ENCODE peak calls at places on chromosomes 13 and 19, in five cellular contexts. One of them, this sample, is unnamed. For H3K36me3, the result is how much of the 10 kb centered on the place peaks cover.

GRCh38 chr19:15180451-15181390 is 20.1 kb downstream of the NOTCH3 start:
- DNase-seq in body of pancreas: peak
- DNase-seq in kidney: no peak
- DNase-seq in psoas muscle: peak
- DNase-seq in cardiac muscle cell: no peak
- DNase-seq in this sample: no peak

GRCh38 chr19:14072535-14073231 is at the start of gene MISP3:
- DNase-seq in body of pancreas: peak
- DNase-seq in kidney: peak
- DNase-seq in psoas muscle: peak
- DNase-seq in cardiac muscle cell: no peak
- DNase-seq in this sample: no peak

GRCh38 chr19:58387338-58388174 is 487 bp downstream of the RPS5 start:
- DNase-seq in body of pancreas: no peak
- DNase-seq in kidney: no peak
- DNase-seq in psoas muscle: no peak
- DNase-seq in cardiac muscle cell: no peak
- DNase-seq in this sample: no peak

GRCh38 chr13:73984949-73985691 is 149.1 kb downstream of the KLF12 start:
- DNase-seq in body of pancreas: no peak
- DNase-seq in kidney: no peak
- DNase-seq in psoas muscle: no peak
- DNase-seq in cardiac muscle cell: peak
- DNase-seq in this sample: no peak

GRCh38 chr19:3075605-3076431 is 13.5 kb upstream of the TLE5 start:
- DNase-seq in body of pancreas: peak
- DNase-seq in kidney: peak
- DNase-seq in psoas muscle: peak
- DNase-seq in cardiac muscle cell: peak
- DNase-seq in this sample: no peak

GRCh38 chr19:6714749-6715555 is 5.5 kb downstream of the C3 start:
- DNase-seq in body of pancreas: no peak
- DNase-seq in kidney: peak
- DNase-seq in psoas muscle: no peak
- DNase-seq in cardiac muscle cell: no peak
- DNase-seq in this sample: no peak

GRCh38 chr19:16814526-16815100 is 14.6 kb upstream of the SIN3B start:
- DNase-seq in body of pancreas: no peak
- DNase-seq in kidney: no peak
- DNase-seq in psoas muscle: no peak
- DNase-seq in cardiac muscle cell: peak
- DNase-seq in this sample: no peak

GRCh38 chr19:10453852-10454251 is 33.5 kb downstream of the PDE4A start:
- DNase-seq in body of pancreas: no peak
- DNase-seq in kidney: no peak
- DNase-seq in psoas muscle: no peak
- DNase-seq in cardiac muscle cell: no peak
- DNase-seq in this sample: no peak

GRCh38 chr19:42140125-42140754 is 8.0 kb upstream of the POU2F2 start:
- DNase-seq in body of pancreas: peak
- DNase-seq in kidney: peak
- DNase-seq in psoas muscle: peak
- DNase-seq in cardiac muscle cell: peak
- DNase-seq in this sample: no peak

GRCh38 chr19:42030605-42031004 is 36.6 kb upstream of the ATP1A3 start:
- DNase-seq in body of pancreas: no peak
- DNase-seq in kidney: no peak
- DNase-seq in psoas muscle: peak
- DNase-seq in cardiac muscle cell: no peak
- DNase-seq in this sample: no peak

GRCh38 chr19:8262431-8262830 is 45.7 kb downstream of the CD320 start:
- DNase-seq in body of pancreas: no peak
- DNase-seq in kidney: peak
- DNase-seq in psoas muscle: peak
- DNase-seq in cardiac muscle cell: no peak
- DNase-seq in this sample: no peak

GRCh38 chr13:85816413-85816812 is 17.2 kb upstream of the SLITRK6 start:
- DNase-seq in body of pancreas: no peak
- DNase-seq in kidney: no peak
- DNase-seq in psoas muscle: no peak
- DNase-seq in cardiac muscle cell: peak
- DNase-seq in this sample: no peak

GRCh38 chr19:15101479-15102082 is 5.6 kb upstream of the SYDE1 start:
- DNase-seq in body of pancreas: no peak
- DNase-seq in kidney: no peak
- DNase-seq in psoas muscle: no peak
- DNase-seq in cardiac muscle cell: peak
- DNase-seq in this sample: no peak

GRCh38 chr13:96100457-96101220 is 10.7 kb downstream of the HS6ST3 start:
- DNase-seq in body of pancreas: no peak
- DNase-seq in kidney: no peak
- DNase-seq in psoas muscle: no peak
- DNase-seq in cardiac muscle cell: no peak
- DNase-seq in this sample: no peak

GRCh38 chr13:75896271-75896670 is 260.1 kb downstream of the LMO7 start:
- DNase-seq in body of pancreas: no peak
- DNase-seq in kidney: no peak
- DNase-seq in psoas muscle: no peak
- DNase-seq in cardiac muscle cell: no peak
- DNase-seq in this sample: no peak

GRCh38 chr19:46495789-46496099 is at the start of gene PNMA8B:
- DNase-seq in body of pancreas: peak
- DNase-seq in kidney: peak
- DNase-seq in psoas muscle: peak
- DNase-seq in cardiac muscle cell: peak
- DNase-seq in this sample: no peak

GRCh38 chr13:103908274-103908673 is 842.1 kb upstream of the SLC10A2 start:
- DNase-seq in body of pancreas: no peak
- DNase-seq in kidney: no peak
- DNase-seq in psoas muscle: no peak
- DNase-seq in cardiac muscle cell: no peak
- DNase-seq in this sample: no peak

GRCh38 chr19:51122112-51122981 is 2.4 kb upstream of the SIGLEC9 start:
- DNase-seq in body of pancreas: no peak
- DNase-seq in kidney: no peak
- DNase-seq in psoas muscle: no peak
- DNase-seq in cardiac muscle cell: peak
- DNase-seq in this sample: no peak

GRCh38 chr13:102838273-102838672 is 7.6 kb upstream of the ERCC5 start:
- DNase-seq in body of pancreas: no peak
- DNase-seq in kidney: no peak
- DNase-seq in psoas muscle: no peak
- DNase-seq in cardiac muscle cell: no peak
- DNase-seq in this sample: no peak
- H3K36me3 ChIP-seq in body of pancreas: under half
- H3K36me3 ChIP-seq in kidney: under half
- H3K36me3 ChIP-seq in psoas muscle: under half
- H3K36me3 ChIP-seq in cardiac muscle cell: under half
- H3K36me3 ChIP-seq in this sample: under half

GRCh38 chr19:1416014-1416841 is 8.8 kb downstream of the DAZAP1 start:
- DNase-seq in body of pancreas: peak
- DNase-seq in kidney: no peak
- DNase-seq in psoas muscle: no peak
- DNase-seq in cardiac muscle cell: no peak
- DNase-seq in this sample: no peak
- H3K36me3 ChIP-seq in body of pancreas: under half
- H3K36me3 ChIP-seq in kidney: under half
- H3K36me3 ChIP-seq in psoas muscle: under half
- H3K36me3 ChIP-seq in cardiac muscle cell: under half
- H3K36me3 ChIP-seq in this sample: under half

GRCh38 chr13:80718970-80719369 is 378.0 kb upstream of the SPRY2 start:
- DNase-seq in body of pancreas: no peak
- DNase-seq in kidney: no peak
- DNase-seq in psoas muscle: no peak
- DNase-seq in cardiac muscle cell: no peak
- DNase-seq in this sample: no peak
- H3K36me3 ChIP-seq in body of pancreas: under half
- H3K36me3 ChIP-seq in kidney: under half
- H3K36me3 ChIP-seq in psoas muscle: under half
- H3K36me3 ChIP-seq in cardiac muscle cell: under half
- H3K36me3 ChIP-seq in this sample: under half

GRCh38 chr19:45296365-45296764 is 26.3 kb downstream of the CKM start:
- DNase-seq in body of pancreas: no peak
- DNase-seq in kidney: no peak
- DNase-seq in psoas muscle: no peak
- DNase-seq in cardiac muscle cell: no peak
- DNase-seq in this sample: no peak

GRCh38 chr19:45291834-45292233 is 30.8 kb downstream of the CKM start:
- DNase-seq in body of pancreas: no peak
- DNase-seq in kidney: no peak
- DNase-seq in psoas muscle: no peak
- DNase-seq in cardiac muscle cell: no peak
- DNase-seq in this sample: no peak

GRCh38 chr19:45293682-45294081 is 29.0 kb downstream of the CKM start:
- DNase-seq in body of pancreas: no peak
- DNase-seq in kidney: no peak
- DNase-seq in psoas muscle: no peak
- DNase-seq in cardiac muscle cell: no peak
- DNase-seq in this sample: no peak

GRCh38 chr19:45295873-45296272 is 26.8 kb downstream of the CKM start:
- DNase-seq in body of pancreas: no peak
- DNase-seq in kidney: no peak
- DNase-seq in psoas muscle: no peak
- DNase-seq in cardiac muscle cell: no peak
- DNase-seq in this sample: no peak

DNA sequence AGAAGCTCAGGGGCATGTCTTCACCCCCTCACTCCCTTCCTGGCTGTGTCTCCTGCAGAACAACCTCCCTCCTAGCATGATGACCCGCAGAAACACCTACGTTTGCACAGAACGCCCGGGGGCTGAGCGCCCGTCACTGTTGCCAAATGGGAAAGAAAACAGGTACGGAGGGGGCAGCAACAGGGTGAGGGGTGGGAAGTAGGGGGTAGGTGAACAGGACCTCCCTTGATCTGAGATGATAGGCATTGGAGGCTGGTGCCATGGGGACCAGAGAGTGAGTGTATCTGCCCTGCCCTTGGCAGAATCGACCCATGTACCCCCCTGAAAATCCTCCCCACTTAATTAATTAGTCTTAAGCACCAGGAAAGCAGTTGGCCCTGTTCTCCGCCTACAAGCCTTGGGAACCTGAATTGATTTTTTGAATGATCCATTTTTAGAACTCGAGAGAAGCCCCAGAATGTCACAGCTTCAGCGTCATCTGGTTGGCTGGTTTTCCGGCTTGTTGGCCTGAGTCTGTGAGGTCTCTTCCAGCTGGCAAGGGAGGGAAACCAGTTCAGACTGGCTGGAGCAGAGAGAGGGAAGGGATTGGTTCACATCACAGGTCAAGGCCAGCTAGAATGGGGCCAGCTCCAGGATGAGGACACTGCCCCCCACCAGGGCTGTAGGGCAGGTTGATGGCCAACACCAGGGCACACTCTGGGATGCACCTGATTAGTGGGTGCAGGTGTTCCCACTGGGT is 28.2 kb downstream of the CKM start:
- DNase-seq in body of pancreas: peak
- DNase-seq in kidney: no peak
- DNase-seq in psoas muscle: peak
- DNase-seq in cardiac muscle cell: no peak
- DNase-seq in this sample: no peak
- H3K36me3 ChIP-seq in body of pancreas: under half
- H3K36me3 ChIP-seq in kidney: under half
- H3K36me3 ChIP-seq in psoas muscle: under half
- H3K36me3 ChIP-seq in cardiac muscle cell: under half
- H3K36me3 ChIP-seq in this sample: under half

GRCh38 chr19:35777961-35778360 is 2.6 kb downstream of the ARHGAP33 start:
- DNase-seq in body of pancreas: no peak
- DNase-seq in kidney: no peak
- DNase-seq in psoas muscle: no peak
- DNase-seq in cardiac muscle cell: no peak
- DNase-seq in this sample: no peak

GRCh38 chr19:35775298-35776101 is at the start of gene ARHGAP33:
- DNase-seq in body of pancreas: peak
- DNase-seq in kidney: peak
- DNase-seq in psoas muscle: peak
- DNase-seq in cardiac muscle cell: peak
- DNase-seq in this sample: peak

GRCh38 chr19:35776102-35776788 is 881 bp downstream of the ARHGAP33 start:
- DNase-seq in body of pancreas: no peak
- DNase-seq in kidney: no peak
- DNase-seq in psoas muscle: no peak
- DNase-seq in cardiac muscle cell: no peak
- DNase-seq in this sample: no peak

GRCh38 chr19:35779033-35779432 is 3.7 kb downstream of the ARHGAP33 start:
- DNase-seq in body of pancreas: no peak
- DNase-seq in kidney: no peak
- DNase-seq in psoas muscle: no peak
- DNase-seq in cardiac muscle cell: no peak
- DNase-seq in this sample: no peak

DNA sequence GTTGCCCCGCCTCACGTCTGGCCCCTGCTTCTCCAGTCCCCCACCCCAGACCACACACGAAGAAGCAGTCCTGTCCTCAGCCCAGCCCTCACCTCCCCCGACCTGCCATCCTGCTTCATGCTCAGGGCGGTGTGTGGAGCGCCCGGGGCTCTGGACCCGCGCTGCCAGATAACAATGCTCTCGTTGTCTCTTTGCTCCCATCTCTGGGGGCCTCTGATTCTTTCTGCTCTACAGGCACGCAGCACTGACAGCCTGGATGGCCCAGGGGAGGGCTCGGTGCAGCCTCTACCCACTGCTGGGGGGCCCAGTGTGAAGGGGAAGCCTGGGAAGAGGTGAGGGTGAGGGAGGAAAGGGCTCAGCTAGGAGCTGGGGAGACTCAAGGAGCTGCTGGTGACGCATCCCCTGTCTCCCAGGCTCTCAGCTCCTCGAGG is 2.1 kb downstream of the ARHGAP33 start:
- DNase-seq in body of pancreas: no peak
- DNase-seq in kidney: no peak
- DNase-seq in psoas muscle: no peak
- DNase-seq in cardiac muscle cell: no peak
- DNase-seq in this sample: no peak
- H3K36me3 ChIP-seq in body of pancreas: under half
- H3K36me3 ChIP-seq in kidney: under half
- H3K36me3 ChIP-seq in psoas muscle: under half
- H3K36me3 ChIP-seq in cardiac muscle cell: under half
- H3K36me3 ChIP-seq in this sample: under half

GRCh38 chr13:25268561-25268960 is 18.7 kb downstream of the MTMR6 start:
- DNase-seq in body of pancreas: no peak
- DNase-seq in kidney: no peak
- DNase-seq in psoas muscle: no peak
- DNase-seq in cardiac muscle cell: no peak
- DNase-seq in this sample: no peak
- H3K36me3 ChIP-seq in body of pancreas: under half
- H3K36me3 ChIP-seq in kidney: under half
- H3K36me3 ChIP-seq in psoas muscle: under half
- H3K36me3 ChIP-seq in cardiac muscle cell: under half
- H3K36me3 ChIP-seq in this sample: under half

DNA sequence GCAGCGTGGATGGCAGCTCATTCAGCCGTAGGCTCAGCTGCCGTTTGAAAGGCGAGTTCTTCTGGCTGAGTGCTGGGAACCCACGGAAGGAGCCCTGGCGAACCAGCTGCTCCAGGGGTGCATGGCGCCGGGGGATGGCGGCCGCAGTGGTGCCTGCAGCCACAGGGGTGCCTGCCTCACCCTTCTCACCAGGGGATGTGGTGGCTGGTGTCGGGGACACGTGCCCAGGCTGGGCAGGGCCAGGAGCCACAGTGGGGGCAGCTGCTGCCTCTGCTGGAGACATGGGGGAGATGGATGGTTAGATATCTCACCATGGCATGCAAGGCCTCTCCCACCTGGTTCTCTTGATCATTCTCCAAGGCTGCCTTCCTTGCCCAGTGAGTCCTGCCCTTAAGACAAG is 17.1 kb downstream of the NUMBL start:
- DNase-seq in body of pancreas: no peak
- DNase-seq in kidney: peak
- DNase-seq in psoas muscle: no peak
- DNase-seq in cardiac muscle cell: no peak
- DNase-seq in this sample: no peak
- H3K36me3 ChIP-seq in body of pancreas: under half
- H3K36me3 ChIP-seq in kidney: under half
- H3K36me3 ChIP-seq in psoas muscle: under half
- H3K36me3 ChIP-seq in cardiac muscle cell: under half
- H3K36me3 ChIP-seq in this sample: half or more

This sample was measured in vagina.